ENCODE peak calls at places on chromosomes 3 and 15, in ten cellular contexts. One of them, this sample, is unnamed.

GRCh38 chr3:130688677-130689076 is 58.0 kb downstream of the PIK3R4 start:
- DNase-seq in HFFc6: peak; percentile 15
- DNase-seq in astrocyte of the cerebellum: no peak
- DNase-seq in glutamatergic neuron: no peak
- DNase-seq in heart right ventricle: no peak
- DNase-seq in WERI-Rb-1: no peak
- DNase-seq in MCF 10A: no peak
- DNase-seq in cardiac fibroblast: no peak
- DNase-seq in fibroblast of lung: no peak
- DNase-seq in foreskin fibroblast: no peak
- DNase-seq in this sample: no peak

GRCh38 chr15:31977812-31978662 is 52.3 kb upstream of the CHRNA7 start:
- DNase-seq in glutamatergic neuron: peak; percentile 91
- DNase-seq in HFFc6: peak; percentile 2
- DNase-seq in MCF 10A: peak; percentile 49
- DNase-seq in astrocyte of the cerebellum: peak; percentile 12
- DNase-seq in fibroblast of lung: peak; percentile 24
- DNase-seq in foreskin fibroblast: peak; percentile 33
- DNase-seq in heart right ventricle: peak; percentile 37
- DNase-seq in cardiac fibroblast: peak; percentile 39
- DNase-seq in WERI-Rb-1: peak; percentile 81
- DNase-seq in this sample: peak; percentile 86

GRCh38 chr3:130854208-130854864 is 39.5 kb upstream of the ATP2C1 start:
- DNase-seq in heart right ventricle: no peak
- DNase-seq in foreskin fibroblast: no peak
- DNase-seq in cardiac fibroblast: no peak
- DNase-seq in MCF 10A: no peak
- DNase-seq in glutamatergic neuron: no peak
- DNase-seq in HFFc6: no peak
- DNase-seq in WERI-Rb-1: no peak
- DNase-seq in fibroblast of lung: no peak
- DNase-seq in astrocyte of the cerebellum: no peak
- DNase-seq in this sample: no peak

GRCh38 chr15:69592954-69593353 is 140.3 kb downstream of the RPLP1 start:
- DNase-seq in HFFc6: no peak
- DNase-seq in MCF 10A: no peak
- DNase-seq in heart right ventricle: no peak
- DNase-seq in fibroblast of lung: no peak
- DNase-seq in WERI-Rb-1: no peak
- DNase-seq in glutamatergic neuron: no peak
- DNase-seq in foreskin fibroblast: no peak
- DNase-seq in astrocyte of the cerebellum: no peak
- DNase-seq in cardiac fibroblast: no peak
- DNase-seq in this sample: no peak

GRCh38 chr3:77462951-77463350 is 423.1 kb downstream of the ROBO2 start:
- DNase-seq in HFFc6: no peak
- DNase-seq in WERI-Rb-1: no peak
- DNase-seq in fibroblast of lung: no peak
- DNase-seq in MCF 10A: no peak
- DNase-seq in astrocyte of the cerebellum: no peak
- DNase-seq in heart right ventricle: no peak
- DNase-seq in foreskin fibroblast: peak; percentile 3
- DNase-seq in glutamatergic neuron: no peak
- DNase-seq in cardiac fibroblast: no peak
- DNase-seq in this sample: no peak

GRCh38 chr3:122245513-122246174 is 62.2 kb downstream of the CASR start:
- DNase-seq in astrocyte of the cerebellum: no peak
- DNase-seq in cardiac fibroblast: peak; percentile 28
- DNase-seq in MCF 10A: peak; percentile 13
- DNase-seq in heart right ventricle: no peak
- DNase-seq in glutamatergic neuron: no peak
- DNase-seq in WERI-Rb-1: no peak
- DNase-seq in HFFc6: peak; percentile 75
- DNase-seq in foreskin fibroblast: peak; percentile 8
- DNase-seq in fibroblast of lung: no peak
- DNase-seq in this sample: no peak

GRCh38 chr15:38354321-38354929 is 99.5 kb upstream of the FAM98B start:
- DNase-seq in MCF 10A: peak; percentile 78
- DNase-seq in WERI-Rb-1: peak; percentile 58
- DNase-seq in glutamatergic neuron: peak; percentile 54
- DNase-seq in foreskin fibroblast: peak; percentile 82
- DNase-seq in fibroblast of lung: peak; percentile 83
- DNase-seq in heart right ventricle: peak; percentile 70
- DNase-seq in cardiac fibroblast: peak; percentile 88
- DNase-seq in HFFc6: peak; percentile 48
- DNase-seq in astrocyte of the cerebellum: peak; percentile 59
- DNase-seq in this sample: peak; percentile 40

GRCh38 chr3:170346481-170347125 is 10.9 kb upstream of the SKIL start:
- DNase-seq in MCF 10A: peak; percentile 35
- DNase-seq in WERI-Rb-1: no peak
- DNase-seq in HFFc6: peak; percentile 71
- DNase-seq in cardiac fibroblast: peak; percentile 34
- DNase-seq in heart right ventricle: no peak
- DNase-seq in astrocyte of the cerebellum: no peak
- DNase-seq in fibroblast of lung: no peak
- DNase-seq in glutamatergic neuron: no peak
- DNase-seq in foreskin fibroblast: peak; percentile 69
- DNase-seq in this sample: no peak

GRCh38 chr15:61196711-61197110 is 32.4 kb downstream of the RORA start:
- DNase-seq in glutamatergic neuron: no peak
- DNase-seq in heart right ventricle: no peak
- DNase-seq in cardiac fibroblast: no peak
- DNase-seq in astrocyte of the cerebellum: no peak
- DNase-seq in WERI-Rb-1: no peak
- DNase-seq in HFFc6: no peak
- DNase-seq in MCF 10A: no peak
- DNase-seq in fibroblast of lung: no peak
- DNase-seq in foreskin fibroblast: no peak
- DNase-seq in this sample: no peak

GRCh38 chr3:172991424-172991996 is 149.5 kb downstream of the SPATA16 start:
- DNase-seq in heart right ventricle: no peak
- DNase-seq in astrocyte of the cerebellum: no peak
- DNase-seq in glutamatergic neuron: no peak
- DNase-seq in cardiac fibroblast: no peak
- DNase-seq in WERI-Rb-1: no peak
- DNase-seq in HFFc6: no peak
- DNase-seq in fibroblast of lung: peak; percentile 24
- DNase-seq in MCF 10A: no peak
- DNase-seq in foreskin fibroblast: no peak
- DNase-seq in this sample: no peak

GRCh38 chr3:172982731-172983364 is 158.2 kb downstream of the SPATA16 start:
- DNase-seq in fibroblast of lung: peak; percentile 19
- DNase-seq in cardiac fibroblast: peak; percentile 11
- DNase-seq in foreskin fibroblast: no peak
- DNase-seq in astrocyte of the cerebellum: no peak
- DNase-seq in WERI-Rb-1: no peak
- DNase-seq in MCF 10A: peak; percentile 4
- DNase-seq in heart right ventricle: no peak
- DNase-seq in HFFc6: no peak
- DNase-seq in glutamatergic neuron: no peak
- DNase-seq in this sample: no peak

GRCh38 chr3:172989373-172989772 is 151.7 kb downstream of the SPATA16 start:
- DNase-seq in HFFc6: no peak
- DNase-seq in WERI-Rb-1: no peak
- DNase-seq in fibroblast of lung: no peak
- DNase-seq in MCF 10A: no peak
- DNase-seq in cardiac fibroblast: no peak
- DNase-seq in foreskin fibroblast: no peak
- DNase-seq in astrocyte of the cerebellum: no peak
- DNase-seq in glutamatergic neuron: no peak
- DNase-seq in heart right ventricle: no peak
- DNase-seq in this sample: no peak

GRCh38 chr3:172984938-172985337 is 156.1 kb downstream of the SPATA16 start:
- DNase-seq in fibroblast of lung: no peak
- DNase-seq in glutamatergic neuron: no peak
- DNase-seq in heart right ventricle: no peak
- DNase-seq in MCF 10A: no peak
- DNase-seq in foreskin fibroblast: no peak
- DNase-seq in astrocyte of the cerebellum: no peak
- DNase-seq in WERI-Rb-1: no peak
- DNase-seq in HFFc6: no peak
- DNase-seq in cardiac fibroblast: no peak
- DNase-seq in this sample: no peak

DNA sequence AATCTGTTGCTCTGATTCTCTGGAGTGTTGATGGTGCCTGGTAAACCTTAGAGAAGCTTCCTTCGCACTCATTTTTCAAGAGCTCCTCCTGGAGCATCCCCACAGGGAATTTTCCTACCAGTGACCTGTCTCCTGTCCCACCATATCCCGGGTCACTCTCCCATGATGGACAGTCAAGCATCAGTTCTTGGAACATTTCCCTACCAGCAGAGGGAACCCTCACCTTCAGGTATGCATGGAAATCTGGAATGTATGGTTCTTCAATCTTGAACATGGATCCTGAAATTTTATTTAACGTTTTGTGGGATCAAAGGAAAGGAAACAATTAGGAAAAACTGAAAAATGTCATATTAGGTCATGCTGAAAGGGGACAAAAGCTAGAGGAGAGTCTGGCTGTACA is 153.8 kb downstream of the SPATA16 start:
- DNase-seq in WERI-Rb-1: peak; percentile 28
- DNase-seq in cardiac fibroblast: peak; percentile 2
- DNase-seq in fibroblast of lung: no peak
- DNase-seq in glutamatergic neuron: no peak
- DNase-seq in heart right ventricle: no peak
- DNase-seq in MCF 10A: peak; percentile 51
- DNase-seq in astrocyte of the cerebellum: no peak
- DNase-seq in foreskin fibroblast: no peak
- DNase-seq in HFFc6: no peak
- DNase-seq in this sample: no peak
- TF ChIP-seq CTCF in WERI-Rb-1: peak; percentile 45
- TF ChIP-seq CTCF in cardiac fibroblast: no peak
- TF ChIP-seq CTCF in fibroblast of lung: no peak
- TF ChIP-seq CTCF in glutamatergic neuron: no peak
- TF ChIP-seq CTCF in heart right ventricle: peak; percentile 26
- TF ChIP-seq CTCF in MCF 10A: peak; percentile 32
- TF ChIP-seq CTCF in astrocyte of the cerebellum: peak; percentile 26
- TF ChIP-seq CTCF in foreskin fibroblast: no peak
- TF ChIP-seq CTCF in HFFc6: peak; percentile 32
- TF ChIP-seq CTCF in this sample: peak; percentile 14

GRCh38 chr3:181955566-181955965 is 243.8 kb downstream of the SOX2 start:
- DNase-seq in HFFc6: no peak
- DNase-seq in foreskin fibroblast: no peak
- DNase-seq in fibroblast of lung: no peak
- DNase-seq in heart right ventricle: no peak
- DNase-seq in glutamatergic neuron: no peak
- DNase-seq in MCF 10A: no peak
- DNase-seq in cardiac fibroblast: no peak
- DNase-seq in astrocyte of the cerebellum: no peak
- DNase-seq in WERI-Rb-1: no peak
- DNase-seq in this sample: no peak
- TF ChIP-seq CTCF in HFFc6: no peak
- TF ChIP-seq CTCF in foreskin fibroblast: no peak
- TF ChIP-seq CTCF in fibroblast of lung: no peak
- TF ChIP-seq CTCF in heart right ventricle: no peak
- TF ChIP-seq CTCF in glutamatergic neuron: no peak
- TF ChIP-seq CTCF in MCF 10A: no peak
- TF ChIP-seq CTCF in cardiac fibroblast: no peak
- TF ChIP-seq CTCF in astrocyte of the cerebellum: no peak
- TF ChIP-seq CTCF in WERI-Rb-1: no peak
- TF ChIP-seq CTCF in this sample: no peak

GRCh38 chr3:191244242-191244867 is 45.3 kb downstream of the OSTN start:
- DNase-seq in cardiac fibroblast: peak; percentile 59
- DNase-seq in heart right ventricle: no peak
- DNase-seq in WERI-Rb-1: no peak
- DNase-seq in HFFc6: no peak
- DNase-seq in glutamatergic neuron: no peak
- DNase-seq in astrocyte of the cerebellum: no peak
- DNase-seq in fibroblast of lung: peak; percentile 53
- DNase-seq in MCF 10A: peak; percentile 30
- DNase-seq in foreskin fibroblast: peak; percentile 41
- DNase-seq in this sample: no peak
- TF ChIP-seq CTCF in cardiac fibroblast: peak; percentile 53
- TF ChIP-seq CTCF in heart right ventricle: peak; percentile 58
- TF ChIP-seq CTCF in WERI-Rb-1: no peak
- TF ChIP-seq CTCF in HFFc6: peak; percentile 81
- TF ChIP-seq CTCF in glutamatergic neuron: peak; percentile 68
- TF ChIP-seq CTCF in astrocyte of the cerebellum: no peak
- TF ChIP-seq CTCF in fibroblast of lung: no peak
- TF ChIP-seq CTCF in MCF 10A: no peak
- TF ChIP-seq CTCF in foreskin fibroblast: no peak
- TF ChIP-seq CTCF in this sample: peak; percentile 42

GRCh38 chr3:66762888-66763287 is 235.2 kb upstream of the KBTBD8 start:
- DNase-seq in cardiac fibroblast: no peak
- DNase-seq in glutamatergic neuron: no peak
- DNase-seq in foreskin fibroblast: no peak
- DNase-seq in MCF 10A: no peak
- DNase-seq in heart right ventricle: no peak
- DNase-seq in astrocyte of the cerebellum: no peak
- DNase-seq in HFFc6: no peak
- DNase-seq in fibroblast of lung: no peak
- DNase-seq in WERI-Rb-1: no peak
- DNase-seq in this sample: no peak

GRCh38 chr3:66756468-66757036 is 241.6 kb upstream of the KBTBD8 start:
- DNase-seq in cardiac fibroblast: no peak
- DNase-seq in HFFc6: no peak
- DNase-seq in glutamatergic neuron: no peak
- DNase-seq in foreskin fibroblast: no peak
- DNase-seq in MCF 10A: no peak
- DNase-seq in WERI-Rb-1: no peak
- DNase-seq in heart right ventricle: no peak
- DNase-seq in astrocyte of the cerebellum: no peak
- DNase-seq in fibroblast of lung: no peak
- DNase-seq in this sample: no peak

GRCh38 chr3:66755924-66756323 is 242.2 kb upstream of the KBTBD8 start:
- DNase-seq in astrocyte of the cerebellum: no peak
- DNase-seq in cardiac fibroblast: no peak
- DNase-seq in glutamatergic neuron: no peak
- DNase-seq in HFFc6: no peak
- DNase-seq in WERI-Rb-1: no peak
- DNase-seq in foreskin fibroblast: no peak
- DNase-seq in heart right ventricle: no peak
- DNase-seq in MCF 10A: no peak
- DNase-seq in fibroblast of lung: no peak
- DNase-seq in this sample: no peak

GRCh38 chr3:66763294-66763693 is 234.8 kb upstream of the KBTBD8 start:
- DNase-seq in WERI-Rb-1: no peak
- DNase-seq in heart right ventricle: no peak
- DNase-seq in HFFc6: peak; percentile 5
- DNase-seq in glutamatergic neuron: no peak
- DNase-seq in cardiac fibroblast: peak; percentile 73
- DNase-seq in MCF 10A: peak; percentile 98
- DNase-seq in astrocyte of the cerebellum: peak; percentile 6
- DNase-seq in foreskin fibroblast: peak; percentile 96
- DNase-seq in fibroblast of lung: peak; percentile 94
- DNase-seq in this sample: no peak

DNA sequence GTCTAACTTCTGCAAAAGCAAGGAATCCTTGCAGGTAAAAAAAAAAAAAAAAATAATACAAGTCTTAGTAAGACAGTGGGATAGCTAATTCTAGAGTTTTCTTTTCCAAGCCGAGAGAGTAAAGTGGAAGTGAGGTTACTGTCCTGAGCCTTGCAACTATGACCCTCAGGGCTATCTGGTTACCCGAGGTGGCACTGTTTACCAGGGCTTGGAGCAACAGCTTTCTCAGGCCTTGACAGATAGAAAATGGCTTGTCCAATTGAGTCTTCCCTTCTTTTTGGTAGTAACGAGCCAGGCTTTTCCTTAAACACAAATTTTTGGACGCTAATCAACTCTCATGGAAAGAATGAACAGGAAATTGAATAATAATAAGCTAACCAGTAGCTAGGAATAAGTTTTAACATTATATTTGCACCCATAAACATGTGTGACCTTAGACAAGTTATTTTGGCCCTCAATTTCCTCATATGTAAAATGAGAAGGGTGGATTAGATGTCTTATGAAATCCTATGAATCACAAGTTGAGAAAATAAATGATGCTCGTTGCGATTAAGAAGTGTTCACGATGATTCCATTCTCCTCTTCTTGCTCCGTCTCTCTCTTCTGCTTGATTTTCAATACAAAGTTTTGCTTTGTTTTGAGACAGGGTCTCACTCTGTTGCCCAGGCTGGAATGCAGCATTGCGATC is 236.9 kb upstream of the KBTBD8 start:
- DNase-seq in MCF 10A: peak; percentile 67
- DNase-seq in fibroblast of lung: peak; percentile 69
- DNase-seq in WERI-Rb-1: no peak
- DNase-seq in heart right ventricle: no peak
- DNase-seq in astrocyte of the cerebellum: no peak
- DNase-seq in HFFc6: no peak
- DNase-seq in cardiac fibroblast: no peak
- DNase-seq in foreskin fibroblast: peak; percentile 55
- DNase-seq in glutamatergic neuron: no peak
- DNase-seq in this sample: peak; percentile 6
- TF ChIP-seq CTCF in MCF 10A: no peak
- TF ChIP-seq CTCF in fibroblast of lung: no peak
- TF ChIP-seq CTCF in WERI-Rb-1: no peak
- TF ChIP-seq CTCF in heart right ventricle: no peak
- TF ChIP-seq CTCF in astrocyte of the cerebellum: no peak
- TF ChIP-seq CTCF in HFFc6: no peak
- TF ChIP-seq CTCF in cardiac fibroblast: no peak
- TF ChIP-seq CTCF in foreskin fibroblast: no peak
- TF ChIP-seq CTCF in glutamatergic neuron: no peak
- TF ChIP-seq CTCF in this sample: no peak